ENCODE peak calls at places on chromosomes 13 and 19, in four cellular contexts. I, S, Q and K are unnamed samples.

GRCh38 chr13:22091222-22091970 is 420.5 kb downstream of the FGF9 start:
- DNase-seq in I (no peak), Q (no peak), S (no peak), K (no peak)

GRCh38 chr19:16160943-16161560 is 12.3 kb downstream of the CIB3 start:
- DNase-seq in I (peak; percentile 43), Q (peak; percentile 30), S (no peak), K (no peak)

GRCh38 chr19:6925801-6926751 is 38.7 kb downstream of the ADGRE1 start:
- DNase-seq in S (peak; percentile 68), Q (no peak), I (no peak), K (no peak)

GRCh38 chr13:29493796-29494195 is 101.7 kb downstream of the SLC7A1 start:
- DNase-seq in I (no peak), Q (no peak), S (no peak), K (no peak)

GRCh38 chr19:53877361-53877766 is 4.6 kb upstream of the PRKCG start:
- DNase-seq in I (no peak), Q (no peak), S (no peak), K (no peak)

GRCh38 chr13:84037937-84038464 is 155.7 kb upstream of the SLITRK1 start:
- DNase-seq in S (no peak), I (no peak), Q (no peak), K (no peak)

GRCh38 chr19:6983448-6983847 is 37.8 kb downstream of the MBD3L2B start:
- DNase-seq in I (no peak), S (no peak), Q (no peak), K (no peak)

GRCh38 chr13:98853791-98854191 is 101.3 kb upstream of the SLC15A1 start:
- DNase-seq in Q (no peak), I (no peak), S (peak; percentile 80), K (no peak)

GRCh38 chr13:30792257-30793000 is 57.1 kb downstream of the ALOX5AP start:
- DNase-seq in S (no peak), Q (peak; percentile 61), I (no peak), K (no peak)

DNA sequence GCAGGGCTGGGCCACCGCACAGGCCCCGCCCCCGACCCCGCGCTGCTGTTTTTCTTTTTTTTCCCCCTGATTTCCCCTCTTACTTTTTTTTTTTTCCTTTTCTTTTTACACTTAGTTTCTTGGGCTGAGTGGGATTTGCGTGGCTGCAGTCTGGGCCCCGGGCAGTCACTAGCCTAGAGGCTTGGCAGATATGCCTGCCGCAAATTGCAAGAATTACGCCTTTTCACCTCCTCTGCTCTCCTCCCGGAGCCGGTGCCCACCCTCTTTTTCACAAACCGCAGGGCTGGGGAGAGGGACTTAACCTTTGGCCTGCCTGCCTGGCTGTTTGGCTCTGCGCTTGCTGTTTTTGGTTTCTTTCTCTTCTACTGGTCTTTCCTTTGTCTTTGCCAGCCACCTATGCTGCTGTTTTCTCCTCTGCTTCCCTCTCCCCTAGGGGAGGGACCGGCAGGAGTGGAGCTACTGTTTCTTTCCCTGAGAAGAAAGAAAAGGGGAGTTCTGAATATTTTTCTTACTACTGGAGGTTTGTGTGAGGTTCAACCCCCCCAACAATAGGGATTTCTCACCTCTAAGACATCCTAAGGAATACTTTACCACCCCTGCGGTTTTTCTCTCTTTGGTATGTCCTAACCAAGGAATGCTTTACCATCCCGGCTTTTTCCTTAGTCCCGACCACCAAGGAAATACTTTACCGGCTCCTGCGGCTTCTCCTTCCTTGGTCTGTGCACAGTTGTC is 11.0 kb downstream of the ZNF552 start:
- DNase-seq in I (no peak), S (no peak), Q (peak; percentile 30), K (peak; percentile 69)
- TF ChIP-seq ATF3 in I (no peak), S (no peak), Q (no peak), K (no peak)

GRCh38 chr13:112545866-112546265 is 42.1 kb downstream of the TUBGCP3 start:
- DNase-seq in S (no peak), I (no peak), Q (no peak), K (no peak)
- TF ChIP-seq ETV6 in S (no peak), I (no peak), Q (no peak), K (no peak)

DNA sequence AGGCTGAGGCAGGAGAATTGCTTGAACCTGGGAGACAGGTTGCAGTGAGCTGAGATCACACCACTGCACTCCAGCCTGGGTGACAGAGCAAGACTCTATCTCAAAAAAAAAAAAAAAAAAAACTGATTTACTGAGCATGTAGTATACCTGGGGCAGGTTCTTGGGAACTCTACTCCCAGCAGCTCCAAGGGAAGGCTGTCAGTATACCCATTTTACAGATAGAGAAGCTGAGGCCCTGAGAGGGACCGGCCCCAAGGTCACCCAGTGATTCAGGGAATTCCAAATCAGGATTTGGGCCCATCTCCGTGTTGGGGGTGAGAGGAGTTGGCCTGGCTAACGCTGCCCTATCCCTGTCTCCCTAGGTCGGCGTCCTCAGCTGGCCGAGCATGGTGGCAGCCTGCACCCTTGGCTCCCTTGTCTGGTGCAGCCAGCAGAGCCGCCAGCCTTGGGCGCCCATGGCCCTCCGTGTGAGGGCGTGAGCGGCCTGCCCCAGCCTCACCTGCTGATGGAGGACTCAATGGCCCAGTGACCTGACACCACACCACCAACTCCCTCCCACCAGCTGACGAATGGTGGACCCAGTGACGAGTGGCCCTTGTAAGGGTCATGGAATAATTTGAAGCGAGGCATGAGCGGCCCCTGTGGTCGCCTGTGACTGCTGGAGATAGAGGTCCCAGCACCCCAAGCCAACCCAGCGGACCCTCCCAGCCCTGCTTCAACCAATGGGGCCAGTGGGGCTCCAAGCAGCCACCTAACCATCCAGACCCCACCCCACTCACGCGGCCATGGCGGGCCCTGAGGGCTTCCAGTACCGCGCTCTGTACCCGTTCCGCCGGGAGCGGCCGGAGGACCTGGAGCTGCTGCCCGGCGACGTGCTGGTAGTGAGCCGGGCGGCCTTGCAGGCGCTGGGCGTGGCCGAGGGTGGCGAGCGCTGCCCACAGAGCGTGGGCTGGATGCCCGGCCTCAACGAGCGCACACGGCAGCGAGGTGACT is 2.4 kb downstream of the PIK3R2 start:
- DNase-seq in Q (no peak), S (no peak), I (no peak), K (no peak)
- TF ChIP-seq TCF7 in Q (no peak), S (no peak), I (no peak), K (no peak)

DNA sequence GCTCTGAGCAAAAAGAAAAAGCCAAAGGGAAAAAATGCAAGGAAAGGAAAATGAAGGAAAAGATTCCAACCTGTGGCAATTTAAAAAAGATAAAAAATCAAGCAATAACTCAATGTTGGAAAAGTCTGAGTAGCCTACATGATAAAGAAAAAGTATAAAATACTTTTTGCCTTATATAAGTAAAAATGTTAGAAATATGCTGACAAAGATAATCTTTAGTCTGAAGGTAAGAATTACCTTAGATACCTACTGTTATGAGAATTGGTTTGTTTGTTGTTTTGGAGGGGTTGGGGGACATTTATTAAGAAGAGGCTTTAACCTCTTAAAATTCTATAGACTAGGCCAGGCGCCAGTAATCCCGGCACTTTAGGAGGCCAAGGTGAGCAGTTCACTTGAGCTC is 29.7 kb upstream of the CPB2 start:
- DNase-seq in I (no peak), Q (no peak), S (no peak), K (no peak)
- TF ChIP-seq ATF3 in I (no peak), Q (no peak), S (no peak), K (no peak)

GRCh38 chr13:110326263-110326904 is 19.3 kb downstream of the COL4A2 start:
- DNase-seq in I (no peak), S (no peak), Q (no peak), K (no peak)

GRCh38 chr13:110328509-110328908 is 21.4 kb downstream of the COL4A2 start:
- DNase-seq in S (no peak), Q (no peak), I (no peak), K (no peak)

GRCh38 chr13:110329798-110330461 is 22.8 kb downstream of the COL4A2 start:
- DNase-seq in I (no peak), S (no peak), Q (no peak), K (no peak)

GRCh38 chr13:110329258-110329657 is 22.2 kb downstream of the COL4A2 start:
- DNase-seq in I (no peak), S (no peak), Q (no peak), K (no peak)

GRCh38 chr13:110327036-110327790 is 20.1 kb downstream of the COL4A2 start:
- DNase-seq in Q (no peak), S (no peak), I (no peak), K (peak; percentile 63)
- TF ChIP-seq ETV6 in Q (no peak), S (no peak), I (no peak), K (no peak)

GRCh38 chr19:8204961-8205360 is 4.2 kb upstream of the CERS4 start:
- DNase-seq in Q (no peak), S (no peak), I (no peak), K (peak; percentile 24)
- TF ChIP-seq TCF7 in Q (no peak), S (no peak), I (no peak), K (no peak)

GRCh38 chr19:13712767-13713201 is 51.5 kb upstream of the MRI1 start:
- DNase-seq in I (no peak), Q (no peak), S (no peak), K (no peak)

GRCh38 chr19:13705201-13705600 is 59.1 kb upstream of the MRI1 start:
- DNase-seq in Q (no peak), S (no peak), I (no peak), K (no peak)

GRCh38 chr19:13705928-13706447 is 58.3 kb upstream of the MRI1 start:
- DNase-seq in S (no peak), I (peak; percentile 40), Q (no peak), K (no peak)

DNA sequence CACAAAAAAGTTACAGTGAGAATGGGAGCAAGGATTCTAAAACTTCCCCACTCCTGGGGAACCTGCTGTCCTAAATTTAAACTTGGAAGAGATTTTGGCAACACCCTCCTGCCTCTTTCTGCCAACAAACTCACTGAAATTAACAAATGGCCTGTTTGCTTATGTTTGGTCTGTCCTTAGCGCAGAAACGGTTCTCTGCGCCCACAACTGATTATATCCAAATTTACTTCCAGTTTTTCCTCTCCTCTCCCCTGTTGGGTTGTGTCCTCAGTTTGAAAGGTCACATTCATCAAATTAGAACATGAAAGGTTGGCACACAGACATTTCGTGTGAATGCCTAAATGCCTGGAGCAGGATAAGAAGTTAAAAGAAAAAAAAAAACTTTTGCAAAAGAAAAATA is 56.4 kb upstream of the MRI1 start:
- DNase-seq in Q (no peak), I (no peak), S (no peak), K (no peak)
- TF ChIP-seq ATF3 in Q (no peak), I (no peak), S (no peak), K (no peak)

GRCh38 chr13:113209336-113209879 is at the start of gene CUL4A:
- DNase-seq in S (no peak), I (peak; percentile 70), Q (peak; percentile 61), K (peak; percentile 78)

GRCh38 chr13:113205428-113205931 is 3.0 kb downstream of the PCID2 start:
- DNase-seq in I (no peak), Q (no peak), S (no peak), K (no peak)

GRCh38 chr13:113208424-113209335 is at the start of gene PCID2:
- DNase-seq in I (peak; percentile 75), S (peak; percentile 48), Q (peak; percentile 82), K (peak; percentile 89)

GRCh38 chr13:113209880-113210421 is 538 bp downstream of the CUL4A start:
- DNase-seq in Q (peak; percentile 32), I (no peak), S (no peak), K (peak; percentile 68)

GRCh38 chr13:113207890-113208423 is 512 bp downstream of the PCID2 start:
- DNase-seq in I (no peak), Q (peak; percentile 26), S (no peak), K (peak; percentile 50)
- TF ChIP-seq ETV6 in I (no peak), Q (no peak), S (no peak), K (no peak)